ENCODE peak calls at places on chromosome 4, in four cellular contexts. V is brain microvascular endothelial cell, F is mesothelial cell of epicardium, M is right atrium auricular region. E is an unnamed sample.

GRCh38 chr4:113292371-113293042 is 243.1 kb downstream of the ANK2 start:
- DNase-seq in V (no peak), M (no peak), F (no peak), E (no peak)

GRCh38 chr4:26459054-26459755 is 31.1 kb downstream of the CCKAR start:
- DNase-seq in M (no peak), V (no peak), F (no peak), E (no peak)

GRCh38 chr4:38782452-38783108 is at the start of gene TLR10:
- DNase-seq in V (peak), M (no peak), F (no peak), E (no peak)

GRCh38 chr4:185716008-185716976 is 95.7 kb downstream of the SORBS2 start:
- DNase-seq in V (no peak), F (no peak), M (no peak), E (no peak)

GRCh38 chr4:78083035-78083434 is 25.9 kb downstream of the FRAS1 start:
- DNase-seq in F (no peak), M (no peak), V (no peak), E (no peak)

GRCh38 chr4:31085736-31086135 is 365.6 kb downstream of the PCDH7 start:
- DNase-seq in F (no peak), V (no peak), M (no peak), E (no peak)

GRCh38 chr4:99809326-99809725 is 7.3 kb upstream of the DAPP1 start:
- DNase-seq in F (no peak), V (no peak), M (no peak), E (no peak)

GRCh38 chr4:3872834-3873313 is 106.7 kb downstream of the ADRA2C start:
- DNase-seq in M (no peak), V (no peak), F (no peak), E (no peak)

GRCh38 chr4:177728361-177729152 is 286.3 kb upstream of the AGA start:
- DNase-seq in F (no peak), M (no peak), V (no peak), E (no peak)

GRCh38 chr4:24105183-24106039 is 215.6 kb upstream of the PPARGC1A start:
- DNase-seq in V (peak), M (peak), F (no peak), E (no peak)

GRCh38 chr4:40471923-40472322 is 136.8 kb downstream of the CHRNA9 start:
- DNase-seq in M (no peak), V (no peak), F (no peak), E (no peak)

GRCh38 chr4:105765690-105766407 is 57.3 kb downstream of the GSTCD start:
- DNase-seq in V (peak), F (no peak), M (no peak), E (no peak)

GRCh38 chr4:8544741-8545438 is 35.3 kb upstream of the GPR78 start:
- DNase-seq in F (no peak), M (no peak), V (peak), E (no peak)

GRCh38 chr4:137039369-137039768 is 492.9 kb downstream of the PCDH18 start:
- DNase-seq in M (no peak), V (no peak), F (no peak), E (no peak)

GRCh38 chr4:169485084-169485483 is 127.3 kb downstream of the NEK1 start:
- DNase-seq in F (no peak), V (no peak), M (no peak), E (no peak)

GRCh38 chr4:164169591-164169990 is 584.3 kb upstream of the SMIM31 start:
- DNase-seq in V (peak), M (no peak), F (no peak), E (no peak)

GRCh38 chr4:72858328-72858727 is 211.2 kb downstream of the COX18 start:
- DNase-seq in F (no peak), M (no peak), V (peak), E (no peak)

GRCh38 chr4:184506527-184507121 is 32.3 kb upstream of the IRF2 start:
- DNase-seq in F (no peak), M (no peak), V (no peak), E (no peak)

GRCh38 chr4:48841045-48841827 is 10.3 kb downstream of the OCIAD1 start:
- DNase-seq in V (no peak), F (no peak), M (no peak), E (no peak)

GRCh38 chr4:102390438-102390837 is 45.2 kb upstream of the SLC39A8 start:
- DNase-seq in F (no peak), M (no peak), V (peak), E (no peak)

GRCh38 chr4:117134386-117134785 is 49.0 kb upstream of the TRAM1L1 start:
- DNase-seq in F (no peak), V (peak), M (no peak), E (no peak)
- TF ChIP-seq CTCF in F (peak), V (peak), M (no peak), E (no peak)

DNA sequence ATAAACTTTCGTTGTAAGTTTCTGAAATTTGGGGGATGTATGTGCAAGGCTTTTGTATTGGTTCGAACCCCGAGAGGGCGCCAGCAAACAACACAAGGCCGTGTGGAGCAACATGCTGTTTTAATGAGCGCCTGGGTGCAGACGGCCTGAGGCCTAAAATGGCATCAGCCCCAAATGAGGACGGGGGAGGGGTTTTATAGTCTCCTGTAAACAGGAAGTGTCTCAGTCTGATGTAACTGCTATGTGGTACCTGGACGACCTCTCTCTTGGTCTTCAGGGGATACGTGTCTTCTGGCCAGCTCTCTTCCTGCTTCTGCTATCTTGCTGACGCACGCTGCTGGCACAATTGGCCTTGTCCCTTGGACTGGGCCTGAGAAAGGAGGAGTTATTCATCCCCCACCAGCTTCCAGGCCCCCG is 1348.0 kb downstream of the ADGRL3 start:
- DNase-seq in M (peak), F (no peak), V (no peak), E (no peak)
- TF ChIP-seq CTCF in M (no peak), F (no peak), V (no peak), E (no peak)

GRCh38 chr4:82525287-82525898 is 36.4 kb downstream of the TMEM150C start:
- DNase-seq in V (no peak), M (no peak), F (no peak), E (no peak)
- TF ChIP-seq CTCF in V (no peak), M (no peak), F (no peak), E (no peak)

GRCh38 chr4:86818845-86819244 is 30.3 kb downstream of the SLC10A6 start:
- DNase-seq in M (no peak), V (no peak), F (no peak), E (no peak)
- TF ChIP-seq CTCF in M (no peak), V (no peak), F (no peak), E (no peak)

GRCh38 chr4:162410854-162411253 is 247.1 kb upstream of the FSTL5 start:
- DNase-seq in M (no peak), F (no peak), V (no peak), E (no peak)
- TF ChIP-seq CTCF in M (no peak), F (no peak), V (no peak), E (no peak)

GRCh38 chr4:147109800-147110199 is 164.1 kb upstream of the TTC29 start:
- DNase-seq in F (no peak), M (no peak), V (no peak), E (no peak)

GRCh38 chr4:147110473-147110872 is 164.8 kb upstream of the TTC29 start:
- DNase-seq in F (no peak), M (no peak), V (no peak), E (no peak)

GRCh38 chr4:147108409-147108808 is 162.7 kb upstream of the TTC29 start:
- DNase-seq in V (peak), M (no peak), F (no peak), E (no peak)

DNA sequence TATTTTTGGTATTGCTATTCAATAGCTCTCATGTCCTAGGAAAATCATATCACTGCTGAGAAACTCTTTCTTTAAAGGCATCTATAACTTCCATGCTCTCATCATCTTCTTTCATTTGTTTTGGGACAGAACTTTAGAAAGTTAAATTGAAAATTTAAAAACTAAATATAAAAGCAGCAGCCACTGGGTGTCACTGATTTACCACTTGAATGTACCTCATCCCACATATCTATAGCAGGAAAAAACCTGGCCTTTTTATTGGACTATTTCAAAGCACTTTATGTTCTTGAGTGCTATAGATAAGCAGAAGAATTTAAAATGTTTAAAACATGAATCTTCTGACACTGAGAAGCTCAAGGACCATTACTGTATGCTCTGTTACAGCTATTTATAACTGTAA is 165.3 kb upstream of the TTC29 start:
- DNase-seq in F (no peak), V (no peak), M (no peak), E (no peak)
- TF ChIP-seq CTCF in F (peak), V (no peak), M (no peak), E (no peak)

DNA sequence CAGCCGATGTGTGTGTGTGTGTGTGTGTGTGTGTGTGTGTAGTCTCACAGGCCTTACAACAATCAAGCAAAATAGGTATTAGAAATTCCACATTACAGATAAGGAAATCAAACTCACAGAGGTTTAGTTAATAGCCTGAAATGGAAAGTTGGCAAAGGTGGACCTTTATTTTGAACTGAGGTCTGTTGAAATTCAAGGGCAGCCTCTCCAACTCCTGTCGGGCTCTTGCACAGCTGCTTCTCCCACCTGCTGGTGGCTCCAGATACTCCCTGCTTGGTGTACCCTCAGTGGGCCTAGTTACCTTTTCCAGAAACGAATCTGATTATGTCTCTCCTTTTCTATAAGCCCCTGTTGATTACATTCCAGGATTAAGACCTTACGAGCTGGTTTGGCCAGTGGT is 195.9 kb downstream of the MGST2 start:
- DNase-seq in F (no peak), V (no peak), M (no peak), E (no peak)
- TF ChIP-seq CTCF in F (no peak), V (no peak), M (no peak), E (no peak)

GRCh38 chr4:85860066-85860465 is 385.1 kb downstream of the ARHGAP24 start:
- DNase-seq in F (no peak), M (no peak), V (peak), E (no peak)

GRCh38 chr4:85861064-85861767 is 386.3 kb downstream of the ARHGAP24 start:
- DNase-seq in V (no peak), M (no peak), F (no peak), E (no peak)

GRCh38 chr4:85864806-85865205 is 389.9 kb downstream of the ARHGAP24 start:
- DNase-seq in M (no peak), V (no peak), F (no peak), E (no peak)

GRCh38 chr4:85865256-85865655 is 390.3 kb downstream of the ARHGAP24 start:
- DNase-seq in M (no peak), F (no peak), V (no peak), E (no peak)

DNA sequence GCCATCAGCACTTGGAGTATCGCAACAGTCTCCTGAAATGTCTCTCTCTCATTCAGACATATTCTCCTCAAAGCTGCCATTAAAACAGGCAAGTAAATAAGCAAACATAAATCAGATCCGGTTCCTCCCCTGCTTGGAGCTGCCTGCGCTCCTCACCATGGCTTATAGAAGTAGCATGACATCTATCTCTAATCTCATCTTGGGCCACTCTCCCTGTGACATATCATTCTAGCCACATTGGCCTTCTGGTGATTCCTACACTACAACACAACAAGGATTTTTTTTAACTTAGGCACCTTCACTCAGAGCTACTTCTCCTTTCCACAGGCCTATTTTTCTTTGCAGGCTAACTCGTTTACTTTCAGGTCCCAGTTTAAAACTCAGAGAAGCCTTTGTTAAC is 387.9 kb downstream of the ARHGAP24 start:
- DNase-seq in M (no peak), F (no peak), V (no peak), E (no peak)
- TF ChIP-seq CTCF in M (no peak), F (no peak), V (no peak), E (no peak)

DNA sequence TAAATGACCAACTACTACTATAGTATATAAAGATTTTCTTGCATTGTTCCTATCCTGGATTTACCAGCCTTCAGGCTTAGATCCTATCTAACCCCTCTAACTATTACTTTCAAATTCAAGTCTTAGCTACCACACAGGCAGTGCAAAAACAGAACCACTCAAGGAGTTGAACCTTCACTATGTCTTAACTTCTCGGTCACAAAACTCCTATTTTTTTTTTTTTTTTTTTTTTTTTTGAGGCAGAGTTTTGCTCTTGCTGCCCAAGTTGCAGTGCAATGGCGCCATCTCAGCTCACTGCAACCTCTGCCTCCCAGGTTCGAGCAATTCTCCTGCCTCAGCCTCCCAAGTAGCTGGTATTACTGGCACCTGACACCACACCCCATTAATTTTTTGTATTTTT is 6.3 kb upstream of the FAM200B start:
- DNase-seq in M (no peak), V (no peak), F (no peak), E (no peak)
- TF ChIP-seq CTCF in M (no peak), V (no peak), F (no peak), E (no peak)

E was measured in natural killer cell.